ENCODE peak calls at places on chromosomes 5 and 9, in seven cellular contexts. One of them, this sample, is unnamed.

GRCh38 chr5:134784946-134785620 is 26.5 kb downstream of the DDX46 start:
- DNase-seq in effector CD4-positive, alpha-beta T cell: no peak
- DNase-seq in DMS79 treated with DMSO at 0.1 percent for 48 hours: no peak
- DNase-seq in stimulated activated naive B cell treated with anti-CD40 and anti-IgM and Interleukin-4, amounts not matched to agents 10 μg/mL and 1 μg/mL and 100 μg/mL, for 72 hours: no peak
- DNase-seq in RWPE1: no peak
- DNase-seq in NCI-H1092 treated with DMSO at 0.1 percent for 48 hours: no peak
- DNase-seq in epithelial cell of esophagus: peak
- DNase-seq in this sample: peak

GRCh38 chr5:104817127-104817526 is 1254.5 kb upstream of the NUDT12 start:
- DNase-seq in effector CD4-positive, alpha-beta T cell: no peak
- DNase-seq in DMS79 treated with DMSO at 0.1 percent for 48 hours: no peak
- DNase-seq in stimulated activated naive B cell treated with anti-CD40 and anti-IgM and Interleukin-4, amounts not matched to agents 10 μg/mL and 1 μg/mL and 100 μg/mL, for 72 hours: no peak
- DNase-seq in RWPE1: no peak
- DNase-seq in NCI-H1092 treated with DMSO at 0.1 percent for 48 hours: peak
- DNase-seq in epithelial cell of esophagus: no peak
- DNase-seq in this sample: no peak

GRCh38 chr5:114744406-114744805 is 382.5 kb downstream of the KCNN2 start:
- DNase-seq in effector CD4-positive, alpha-beta T cell: no peak
- DNase-seq in DMS79 treated with DMSO at 0.1 percent for 48 hours: no peak
- DNase-seq in stimulated activated naive B cell treated with anti-CD40 and anti-IgM and Interleukin-4, amounts not matched to agents 10 μg/mL and 1 μg/mL and 100 μg/mL, for 72 hours: no peak
- DNase-seq in RWPE1: no peak
- DNase-seq in NCI-H1092 treated with DMSO at 0.1 percent for 48 hours: no peak
- DNase-seq in epithelial cell of esophagus: no peak
- DNase-seq in this sample: no peak

GRCh38 chr9:36632892-36633291 is 60.2 kb downstream of the MELK start:
- DNase-seq in effector CD4-positive, alpha-beta T cell: no peak
- DNase-seq in DMS79 treated with DMSO at 0.1 percent for 48 hours: peak
- DNase-seq in stimulated activated naive B cell treated with anti-CD40 and anti-IgM and Interleukin-4, amounts not matched to agents 10 μg/mL and 1 μg/mL and 100 μg/mL, for 72 hours: no peak
- DNase-seq in RWPE1: peak
- DNase-seq in NCI-H1092 treated with DMSO at 0.1 percent for 48 hours: peak
- DNase-seq in epithelial cell of esophagus: peak
- DNase-seq in this sample: peak

GRCh38 chr5:102975040-102975439 is 144.9 kb downstream of the GIN1 start:
- DNase-seq in effector CD4-positive, alpha-beta T cell: no peak
- DNase-seq in DMS79 treated with DMSO at 0.1 percent for 48 hours: no peak
- DNase-seq in stimulated activated naive B cell treated with anti-CD40 and anti-IgM and Interleukin-4, amounts not matched to agents 10 μg/mL and 1 μg/mL and 100 μg/mL, for 72 hours: no peak
- DNase-seq in RWPE1: no peak
- DNase-seq in NCI-H1092 treated with DMSO at 0.1 percent for 48 hours: peak
- DNase-seq in epithelial cell of esophagus: no peak
- DNase-seq in this sample: no peak

GRCh38 chr5:172901012-172901780 is 58.0 kb upstream of the RPL26L1 start:
- DNase-seq in effector CD4-positive, alpha-beta T cell: no peak
- DNase-seq in DMS79 treated with DMSO at 0.1 percent for 48 hours: no peak
- DNase-seq in stimulated activated naive B cell treated with anti-CD40 and anti-IgM and Interleukin-4, amounts not matched to agents 10 μg/mL and 1 μg/mL and 100 μg/mL, for 72 hours: no peak
- DNase-seq in RWPE1: no peak
- DNase-seq in NCI-H1092 treated with DMSO at 0.1 percent for 48 hours: no peak
- DNase-seq in epithelial cell of esophagus: no peak
- DNase-seq in this sample: peak

GRCh38 chr9:115035872-115036612 is 81.9 kb downstream of the TNC start:
- DNase-seq in effector CD4-positive, alpha-beta T cell: no peak
- DNase-seq in DMS79 treated with DMSO at 0.1 percent for 48 hours: no peak
- DNase-seq in stimulated activated naive B cell treated with anti-CD40 and anti-IgM and Interleukin-4, amounts not matched to agents 10 μg/mL and 1 μg/mL and 100 μg/mL, for 72 hours: peak
- DNase-seq in RWPE1: peak
- DNase-seq in NCI-H1092 treated with DMSO at 0.1 percent for 48 hours: no peak
- DNase-seq in epithelial cell of esophagus: peak
- DNase-seq in this sample: peak

GRCh38 chr5:113271015-113271414 is 163.8 kb downstream of the TSSK1B start:
- DNase-seq in effector CD4-positive, alpha-beta T cell: no peak
- DNase-seq in DMS79 treated with DMSO at 0.1 percent for 48 hours: no peak
- DNase-seq in stimulated activated naive B cell treated with anti-CD40 and anti-IgM and Interleukin-4, amounts not matched to agents 10 μg/mL and 1 μg/mL and 100 μg/mL, for 72 hours: no peak
- DNase-seq in RWPE1: no peak
- DNase-seq in NCI-H1092 treated with DMSO at 0.1 percent for 48 hours: no peak
- DNase-seq in epithelial cell of esophagus: peak
- DNase-seq in this sample: peak

GRCh38 chr9:133762488-133763271 is 24.5 kb upstream of the SARDH start:
- DNase-seq in effector CD4-positive, alpha-beta T cell: no peak
- DNase-seq in DMS79 treated with DMSO at 0.1 percent for 48 hours: no peak
- DNase-seq in stimulated activated naive B cell treated with anti-CD40 and anti-IgM and Interleukin-4, amounts not matched to agents 10 μg/mL and 1 μg/mL and 100 μg/mL, for 72 hours: no peak
- DNase-seq in RWPE1: no peak
- DNase-seq in NCI-H1092 treated with DMSO at 0.1 percent for 48 hours: no peak
- DNase-seq in epithelial cell of esophagus: no peak
- DNase-seq in this sample: no peak

GRCh38 chr9:38437193-38437823 is 13.1 kb upstream of the IGFBPL1 start:
- DNase-seq in effector CD4-positive, alpha-beta T cell: no peak
- DNase-seq in DMS79 treated with DMSO at 0.1 percent for 48 hours: no peak
- DNase-seq in stimulated activated naive B cell treated with anti-CD40 and anti-IgM and Interleukin-4, amounts not matched to agents 10 μg/mL and 1 μg/mL and 100 μg/mL, for 72 hours: no peak
- DNase-seq in RWPE1: peak
- DNase-seq in NCI-H1092 treated with DMSO at 0.1 percent for 48 hours: no peak
- DNase-seq in epithelial cell of esophagus: peak
- DNase-seq in this sample: peak

GRCh38 chr9:35903049-35903448 is 3.0 kb upstream of the HRCT1 start:
- DNase-seq in effector CD4-positive, alpha-beta T cell: no peak
- DNase-seq in DMS79 treated with DMSO at 0.1 percent for 48 hours: peak
- DNase-seq in stimulated activated naive B cell treated with anti-CD40 and anti-IgM and Interleukin-4, amounts not matched to agents 10 μg/mL and 1 μg/mL and 100 μg/mL, for 72 hours: no peak
- DNase-seq in RWPE1: peak
- DNase-seq in NCI-H1092 treated with DMSO at 0.1 percent for 48 hours: peak
- DNase-seq in epithelial cell of esophagus: peak
- DNase-seq in this sample: peak

This sample was measured in IMR-90.